ENCODE peak calls at places on chromosome 19, in ten cellular contexts. One of them, this sample, is unnamed.

GRCh38 chr19:18147396-18147795 is 5.6 kb upstream of the PIK3R2 start:
- DNase-seq in endothelial cell: no peak
- DNase-seq in uterus: no peak
- DNase-seq in fibroblast of pulmonary artery: no peak
- DNase-seq in psoas muscle: no peak
- DNase-seq in nephron progenitor cell: no peak
- DNase-seq in spleen: no peak
- DNase-seq in foreskin fibroblast: no peak
- DNase-seq in RWPE1: no peak
- DNase-seq in kidney epithelial cell: no peak
- DNase-seq in this sample: no peak

GRCh38 chr19:55069137-55069858 is 6.3 kb upstream of the RDH13 start:
- DNase-seq in kidney epithelial cell: no peak
- DNase-seq in psoas muscle: no peak
- DNase-seq in RWPE1: peak
- DNase-seq in uterus: no peak
- DNase-seq in foreskin fibroblast: peak
- DNase-seq in nephron progenitor cell: peak
- DNase-seq in fibroblast of pulmonary artery: peak
- DNase-seq in endothelial cell: no peak
- DNase-seq in spleen: no peak
- DNase-seq in this sample: no peak

GRCh38 chr19:53520547-53521372 is 17.2 kb upstream of the ZNF331 start:
- DNase-seq in psoas muscle: peak
- DNase-seq in fibroblast of pulmonary artery: peak
- DNase-seq in nephron progenitor cell: peak
- DNase-seq in endothelial cell: peak
- DNase-seq in kidney epithelial cell: peak
- DNase-seq in uterus: peak
- DNase-seq in foreskin fibroblast: peak
- DNase-seq in RWPE1: peak
- DNase-seq in spleen: peak
- DNase-seq in this sample: peak

GRCh38 chr19:8221161-8221560 is 12.0 kb downstream of the CERS4 start:
- DNase-seq in uterus: no peak
- DNase-seq in spleen: no peak
- DNase-seq in fibroblast of pulmonary artery: no peak
- DNase-seq in kidney epithelial cell: no peak
- DNase-seq in nephron progenitor cell: no peak
- DNase-seq in endothelial cell: no peak
- DNase-seq in psoas muscle: no peak
- DNase-seq in foreskin fibroblast: peak
- DNase-seq in RWPE1: no peak
- DNase-seq in this sample: no peak

GRCh38 chr19:42135836-42136235 is 3.6 kb upstream of the POU2F2 start:
- DNase-seq in nephron progenitor cell: no peak
- DNase-seq in spleen: no peak
- DNase-seq in kidney epithelial cell: no peak
- DNase-seq in foreskin fibroblast: no peak
- DNase-seq in endothelial cell: no peak
- DNase-seq in psoas muscle: no peak
- DNase-seq in fibroblast of pulmonary artery: no peak
- DNase-seq in uterus: no peak
- DNase-seq in RWPE1: no peak
- DNase-seq in this sample: no peak

GRCh38 chr19:42293539-42293938 is 8.4 kb upstream of the PRR19 start:
- DNase-seq in endothelial cell: no peak
- DNase-seq in psoas muscle: peak
- DNase-seq in fibroblast of pulmonary artery: no peak
- DNase-seq in nephron progenitor cell: no peak
- DNase-seq in foreskin fibroblast: no peak
- DNase-seq in spleen: no peak
- DNase-seq in RWPE1: no peak
- DNase-seq in kidney epithelial cell: no peak
- DNase-seq in uterus: no peak
- DNase-seq in this sample: no peak

GRCh38 chr19:37991841-37992248 is 84.8 kb downstream of the SIPA1L3 start:
- DNase-seq in psoas muscle: no peak
- DNase-seq in uterus: no peak
- DNase-seq in fibroblast of pulmonary artery: no peak
- DNase-seq in RWPE1: peak
- DNase-seq in kidney epithelial cell: no peak
- DNase-seq in nephron progenitor cell: no peak
- DNase-seq in endothelial cell: no peak
- DNase-seq in spleen: peak
- DNase-seq in foreskin fibroblast: no peak
- DNase-seq in this sample: no peak

GRCh38 chr19:39492225-39492624 is 6.5 kb upstream of the DLL3 start:
- DNase-seq in nephron progenitor cell: no peak
- DNase-seq in psoas muscle: no peak
- DNase-seq in endothelial cell: no peak
- DNase-seq in uterus: no peak
- DNase-seq in RWPE1: no peak
- DNase-seq in fibroblast of pulmonary artery: no peak
- DNase-seq in foreskin fibroblast: no peak
- DNase-seq in spleen: no peak
- DNase-seq in kidney epithelial cell: no peak
- DNase-seq in this sample: no peak

GRCh38 chr19:29542776-29543175 is 17.0 kb downstream of the VSTM2B start:
- DNase-seq in RWPE1: no peak
- DNase-seq in psoas muscle: no peak
- DNase-seq in kidney epithelial cell: no peak
- DNase-seq in uterus: no peak
- DNase-seq in nephron progenitor cell: no peak
- DNase-seq in foreskin fibroblast: no peak
- DNase-seq in spleen: peak
- DNase-seq in fibroblast of pulmonary artery: no peak
- DNase-seq in endothelial cell: no peak
- DNase-seq in this sample: no peak

GRCh38 chr19:55347442-55348009 is 7.0 kb downstream of the COX6B2 start:
- DNase-seq in psoas muscle: no peak
- DNase-seq in foreskin fibroblast: no peak
- DNase-seq in uterus: no peak
- DNase-seq in nephron progenitor cell: no peak
- DNase-seq in spleen: no peak
- DNase-seq in fibroblast of pulmonary artery: no peak
- DNase-seq in endothelial cell: no peak
- DNase-seq in RWPE1: no peak
- DNase-seq in kidney epithelial cell: no peak
- DNase-seq in this sample: no peak

GRCh38 chr19:19079571-19079970 is 15.8 kb downstream of the SLC25A42 start:
- DNase-seq in uterus: no peak
- DNase-seq in psoas muscle: no peak
- DNase-seq in endothelial cell: no peak
- DNase-seq in foreskin fibroblast: no peak
- DNase-seq in spleen: no peak
- DNase-seq in fibroblast of pulmonary artery: no peak
- DNase-seq in kidney epithelial cell: no peak
- DNase-seq in RWPE1: no peak
- DNase-seq in nephron progenitor cell: no peak
- DNase-seq in this sample: no peak

GRCh38 chr19:41691268-41691970 is 3.3 kb upstream of the CEACAM7 start:
- DNase-seq in endothelial cell: peak
- DNase-seq in psoas muscle: no peak
- DNase-seq in nephron progenitor cell: no peak
- DNase-seq in RWPE1: peak
- DNase-seq in fibroblast of pulmonary artery: peak
- DNase-seq in spleen: no peak
- DNase-seq in kidney epithelial cell: no peak
- DNase-seq in uterus: no peak
- DNase-seq in foreskin fibroblast: peak
- DNase-seq in this sample: no peak

GRCh38 chr19:31290926-31291590 is 58.2 kb downstream of the TSHZ3 start:
- DNase-seq in psoas muscle: no peak
- DNase-seq in fibroblast of pulmonary artery: no peak
- DNase-seq in RWPE1: no peak
- DNase-seq in kidney epithelial cell: no peak
- DNase-seq in endothelial cell: no peak
- DNase-seq in foreskin fibroblast: no peak
- DNase-seq in uterus: no peak
- DNase-seq in spleen: peak
- DNase-seq in nephron progenitor cell: no peak
- DNase-seq in this sample: no peak

GRCh38 chr19:38850976-38851621 is 1.3 kb upstream of the HNRNPL start:
- DNase-seq in fibroblast of pulmonary artery: no peak
- DNase-seq in foreskin fibroblast: peak
- DNase-seq in RWPE1: no peak
- DNase-seq in spleen: peak
- DNase-seq in nephron progenitor cell: peak
- DNase-seq in endothelial cell: peak
- DNase-seq in uterus: peak
- DNase-seq in kidney epithelial cell: no peak
- DNase-seq in psoas muscle: no peak
- DNase-seq in this sample: no peak

GRCh38 chr19:51320258-51320657 is 8.8 kb downstream of the IGLON5 start:
- DNase-seq in spleen: peak
- DNase-seq in fibroblast of pulmonary artery: no peak
- DNase-seq in uterus: no peak
- DNase-seq in foreskin fibroblast: no peak
- DNase-seq in kidney epithelial cell: no peak
- DNase-seq in nephron progenitor cell: peak
- DNase-seq in psoas muscle: no peak
- DNase-seq in endothelial cell: no peak
- DNase-seq in RWPE1: no peak
- DNase-seq in this sample: no peak

GRCh38 chr19:40802300-40803169 is 3.5 kb downstream of the EGLN2 start:
- DNase-seq in fibroblast of pulmonary artery: peak
- DNase-seq in foreskin fibroblast: peak
- DNase-seq in psoas muscle: peak
- DNase-seq in endothelial cell: no peak
- DNase-seq in RWPE1: no peak
- DNase-seq in spleen: peak
- DNase-seq in nephron progenitor cell: no peak
- DNase-seq in uterus: peak
- DNase-seq in kidney epithelial cell: no peak
- DNase-seq in this sample: no peak

GRCh38 chr19:10514211-10515145 is 2.8 kb downstream of the S1PR5 start:
- DNase-seq in psoas muscle: no peak
- DNase-seq in fibroblast of pulmonary artery: no peak
- DNase-seq in RWPE1: no peak
- DNase-seq in endothelial cell: peak
- DNase-seq in spleen: no peak
- DNase-seq in foreskin fibroblast: no peak
- DNase-seq in uterus: no peak
- DNase-seq in kidney epithelial cell: no peak
- DNase-seq in nephron progenitor cell: no peak
- DNase-seq in this sample: no peak

GRCh38 chr19:48393559-48394330 is at the start of gene GRIN2D:
- DNase-seq in foreskin fibroblast: peak
- DNase-seq in spleen: no peak
- DNase-seq in nephron progenitor cell: peak
- DNase-seq in endothelial cell: peak
- DNase-seq in psoas muscle: no peak
- DNase-seq in fibroblast of pulmonary artery: peak
- DNase-seq in uterus: no peak
- DNase-seq in kidney epithelial cell: no peak
- DNase-seq in RWPE1: no peak
- DNase-seq in this sample: no peak

GRCh38 chr19:32363632-32364031 is 18.2 kb downstream of the ZNF507 start:
- DNase-seq in psoas muscle: no peak
- DNase-seq in foreskin fibroblast: no peak
- DNase-seq in spleen: no peak
- DNase-seq in RWPE1: no peak
- DNase-seq in endothelial cell: no peak
- DNase-seq in nephron progenitor cell: no peak
- DNase-seq in fibroblast of pulmonary artery: no peak
- DNase-seq in uterus: no peak
- DNase-seq in kidney epithelial cell: no peak
- DNase-seq in this sample: no peak

GRCh38 chr19:18637644-18638630 is 1.1 kb downstream of the KLHL26 start:
- DNase-seq in endothelial cell: no peak
- DNase-seq in fibroblast of pulmonary artery: no peak
- DNase-seq in RWPE1: peak
- DNase-seq in nephron progenitor cell: no peak
- DNase-seq in spleen: no peak
- DNase-seq in foreskin fibroblast: no peak
- DNase-seq in kidney epithelial cell: no peak
- DNase-seq in psoas muscle: no peak
- DNase-seq in uterus: no peak
- DNase-seq in this sample: no peak

GRCh38 chr19:11020982-11021759 is 60.3 kb downstream of the SMARCA4 start:
- DNase-seq in foreskin fibroblast: no peak
- DNase-seq in fibroblast of pulmonary artery: no peak
- DNase-seq in kidney epithelial cell: no peak
- DNase-seq in spleen: no peak
- DNase-seq in nephron progenitor cell: no peak
- DNase-seq in uterus: no peak
- DNase-seq in psoas muscle: no peak
- DNase-seq in endothelial cell: no peak
- DNase-seq in RWPE1: no peak
- DNase-seq in this sample: no peak

GRCh38 chr19:14554382-14554812 is 17.5 kb downstream of the NDUFB7 start:
- DNase-seq in spleen: no peak
- DNase-seq in nephron progenitor cell: no peak
- DNase-seq in endothelial cell: no peak
- DNase-seq in RWPE1: no peak
- DNase-seq in uterus: no peak
- DNase-seq in fibroblast of pulmonary artery: no peak
- DNase-seq in foreskin fibroblast: no peak
- DNase-seq in psoas muscle: no peak
- DNase-seq in kidney epithelial cell: no peak
- DNase-seq in this sample: no peak
- TF ChIP-seq CTCF in spleen: no peak
- TF ChIP-seq CTCF in nephron progenitor cell: no peak
- TF ChIP-seq CTCF in endothelial cell: no peak
- TF ChIP-seq CTCF in RWPE1: peak
- TF ChIP-seq CTCF in uterus: no peak
- TF ChIP-seq CTCF in fibroblast of pulmonary artery: no peak
- TF ChIP-seq CTCF in foreskin fibroblast: no peak
- TF ChIP-seq CTCF in psoas muscle: no peak
- TF ChIP-seq CTCF in kidney epithelial cell: no peak
- TF ChIP-seq CTCF in this sample: no peak

GRCh38 chr19:488505-489417 is 7.5 kb upstream of the MADCAM1 start:
- DNase-seq in nephron progenitor cell: peak
- DNase-seq in uterus: peak
- DNase-seq in foreskin fibroblast: peak
- DNase-seq in psoas muscle: peak
- DNase-seq in spleen: peak
- DNase-seq in RWPE1: peak
- DNase-seq in fibroblast of pulmonary artery: peak
- DNase-seq in endothelial cell: peak
- DNase-seq in kidney epithelial cell: peak
- DNase-seq in this sample: peak
- TF ChIP-seq CTCF in nephron progenitor cell: no peak
- TF ChIP-seq CTCF in uterus: peak
- TF ChIP-seq CTCF in foreskin fibroblast: no peak
- TF ChIP-seq CTCF in psoas muscle: no peak
- TF ChIP-seq CTCF in spleen: peak
- TF ChIP-seq CTCF in RWPE1: no peak
- TF ChIP-seq CTCF in fibroblast of pulmonary artery: no peak
- TF ChIP-seq CTCF in endothelial cell: peak
- TF ChIP-seq CTCF in kidney epithelial cell: no peak
- TF ChIP-seq CTCF in this sample: no peak

GRCh38 chr19:47100290-47100689 is 13.3 kb downstream of the ZC3H4 start:
- DNase-seq in spleen: peak
- DNase-seq in endothelial cell: no peak
- DNase-seq in kidney epithelial cell: no peak
- DNase-seq in RWPE1: no peak
- DNase-seq in uterus: no peak
- DNase-seq in psoas muscle: no peak
- DNase-seq in foreskin fibroblast: no peak
- DNase-seq in nephron progenitor cell: no peak
- DNase-seq in fibroblast of pulmonary artery: no peak
- DNase-seq in this sample: no peak
- TF ChIP-seq CTCF in spleen: no peak
- TF ChIP-seq CTCF in endothelial cell: no peak
- TF ChIP-seq CTCF in kidney epithelial cell: no peak
- TF ChIP-seq CTCF in RWPE1: no peak
- TF ChIP-seq CTCF in uterus: no peak
- TF ChIP-seq CTCF in psoas muscle: no peak
- TF ChIP-seq CTCF in foreskin fibroblast: no peak
- TF ChIP-seq CTCF in nephron progenitor cell: no peak
- TF ChIP-seq CTCF in fibroblast of pulmonary artery: no peak
- TF ChIP-seq CTCF in this sample: no peak

GRCh38 chr19:1875646-1876493 is 9.4 kb downstream of the ABHD17A start:
- DNase-seq in RWPE1: peak
- DNase-seq in uterus: peak
- DNase-seq in foreskin fibroblast: peak
- DNase-seq in fibroblast of pulmonary artery: peak
- DNase-seq in spleen: peak
- DNase-seq in endothelial cell: peak
- DNase-seq in kidney epithelial cell: peak
- DNase-seq in psoas muscle: peak
- DNase-seq in nephron progenitor cell: peak
- DNase-seq in this sample: peak
- TF ChIP-seq CTCF in RWPE1: no peak
- TF ChIP-seq CTCF in uterus: peak
- TF ChIP-seq CTCF in foreskin fibroblast: no peak
- TF ChIP-seq CTCF in fibroblast of pulmonary artery: no peak
- TF ChIP-seq CTCF in spleen: no peak
- TF ChIP-seq CTCF in endothelial cell: no peak
- TF ChIP-seq CTCF in kidney epithelial cell: no peak
- TF ChIP-seq CTCF in psoas muscle: peak
- TF ChIP-seq CTCF in nephron progenitor cell: no peak
- TF ChIP-seq CTCF in this sample: no peak